ENCODE peak calls at places on chromosomes 5 and 9, in nine cellular contexts. L, Q, Z, G, U, X, E, I and P are unnamed samples.

GRCh38 chr5:98840946-98841345 is 67.5 kb downstream of the RGMB start:
- DNase-seq in Z (peak; percentile 20), U (no peak), E (no peak), Q (no peak), G (no peak), I (no peak), X (no peak), L (no peak), P (no peak)

GRCh38 chr5:179907570-179908324 is at the start of gene TBC1D9B:
- DNase-seq in I (peak; percentile 71), Q (peak; percentile 85), G (peak; percentile 78), E (peak; percentile 80), L (peak; percentile 88), Z (peak; percentile 84), U (peak; percentile 83), X (peak; percentile 88), P (peak; percentile 60)

GRCh38 chr5:180072256-180072548 is 643 bp upstream of the RNF130 start:
- DNase-seq in Q (no peak), X (no peak), U (no peak), Z (no peak), G (no peak), L (no peak), E (no peak), I (no peak), P (no peak)

GRCh38 chr5:141567513-141568117 is 51.2 kb downstream of the DIAPH1 start:
- DNase-seq in I (no peak), E (no peak), X (peak; percentile 39), G (no peak), L (no peak), Q (no peak), Z (peak; percentile 31), U (no peak), P (no peak)

GRCh38 chr9:35162605-35163315 is 951 bp downstream of the UNC13B start:
- DNase-seq in I (no peak), Z (no peak), L (no peak), Q (no peak), G (no peak), X (no peak), E (no peak), U (no peak), P (no peak)

GRCh38 chr5:175902013-175902412 is 30.6 kb downstream of the CPLX2 start:
- DNase-seq in G (no peak), U (no peak), L (no peak), X (no peak), Q (no peak), Z (no peak), I (no peak), E (no peak), P (no peak)

GRCh38 chr9:70406446-70406862 is 8.0 kb downstream of the KLF9 start:
- DNase-seq in I (peak; percentile 33), G (no peak), X (peak; percentile 51), U (no peak), Q (no peak), L (no peak), E (no peak), Z (peak; percentile 71), P (no peak)

GRCh38 chr5:116696356-116696755 is 121.7 kb upstream of the SEMA6A start:
- DNase-seq in Q (no peak), G (no peak), Z (peak; percentile 43), E (no peak), X (peak; percentile 16), U (no peak), I (no peak), L (no peak), P (no peak)

GRCh38 chr5:945691-946541 is 53.2 kb downstream of the TRIP13 start:
- DNase-seq in I (no peak), G (no peak), E (no peak), Q (no peak), L (no peak), Z (no peak), X (peak; percentile 58), U (no peak), P (no peak)

GRCh38 chr5:95959051-95959963 is 2.3 kb downstream of the ELL2 start:
- DNase-seq in E (no peak), I (peak; percentile 21), L (no peak), Q (peak; percentile 78), G (no peak), Z (no peak), X (peak; percentile 7), U (no peak), P (no peak)

GRCh38 chr5:58497956-58498942 is 7.0 kb downstream of the GAPT start:
- DNase-seq in X (peak; percentile 46), U (no peak), L (no peak), Q (peak; percentile 87), I (peak; percentile 29), Z (peak; percentile 67), E (no peak), G (no peak), P (no peak)

GRCh38 chr5:36734422-36734821 is 128.0 kb downstream of the SLC1A3 start:
- DNase-seq in Z (peak; percentile 69), I (no peak), G (no peak), Q (no peak), L (no peak), E (no peak), U (no peak), X (peak; percentile 34), P (no peak)

GRCh38 chr9:106892632-106893031 is 29.7 kb downstream of the ZNF462 start:
- DNase-seq in E (no peak), Z (peak; percentile 95), L (peak; percentile 62), X (peak; percentile 64), Q (peak; percentile 92), I (peak; percentile 34), G (peak; percentile 59), U (no peak), P (no peak)

GRCh38 chr9:93990448-93990847 is 35.3 kb upstream of the BARX1 start:
- DNase-seq in L (no peak), U (no peak), Z (no peak), I (no peak), E (no peak), Q (no peak), X (no peak), G (no peak), P (no peak)

GRCh38 chr5:133866160-133866902 is 102.1 kb downstream of the C5orf15 start:
- DNase-seq in L (no peak), X (no peak), I (no peak), Q (no peak), Z (no peak), G (no peak), E (no peak), U (no peak), P (no peak)

GRCh38 chr9:113531919-113532808 is 68.6 kb downstream of the RGS3 start:
- DNase-seq in Z (no peak), I (no peak), U (no peak), G (no peak), Q (peak; percentile 18), E (peak; percentile 39), X (no peak), L (peak; percentile 24), P (no peak)

GRCh38 chr5:77563475-77563874 is 71.4 kb upstream of the WDR41 start:
- DNase-seq in E (no peak), Q (no peak), L (no peak), G (no peak), U (no peak), I (no peak), X (no peak), Z (peak; percentile 4), P (no peak)

GRCh38 chr9:92147030-92147853 is 32.0 kb upstream of the SPTLC1 start:
- DNase-seq in U (no peak), G (peak; percentile 65), I (peak; percentile 41), L (peak; percentile 85), X (no peak), E (peak; percentile 79), Q (peak; percentile 74), Z (peak; percentile 91), P (no peak)

GRCh38 chr5:52809884-52810283 is 22.2 kb downstream of the ITGA1 start:
- DNase-seq in X (no peak), G (no peak), L (no peak), U (no peak), E (no peak), Q (no peak), I (no peak), Z (no peak), P (no peak)

GRCh38 chr5:71714911-71715310 is 4.2 kb upstream of the CARTPT start:
- DNase-seq in L (no peak), Q (no peak), G (no peak), X (no peak), Z (no peak), I (no peak), E (no peak), U (no peak), P (no peak)

GRCh38 chr9:92746567-92747458 is 17.8 kb downstream of the BICD2 start:
- DNase-seq in Z (peak; percentile 63), U (no peak), G (no peak), L (no peak), I (no peak), E (no peak), Q (no peak), X (no peak), P (no peak)

GRCh38 chr9:133657120-133657661 is 21.0 kb downstream of the DBH start:
- DNase-seq in Q (no peak), Z (peak; percentile 23), L (no peak), X (no peak), I (no peak), U (no peak), G (no peak), E (no peak), P (no peak)

GRCh38 chr9:2321523-2322148 is 300.0 kb upstream of the VLDLR start:
- DNase-seq in Z (peak; percentile 14), L (no peak), X (no peak), G (no peak), U (no peak), E (no peak), I (no peak), Q (no peak), P (no peak)
- H3K9me3 ChIP-seq in Z (no peaks in the 10 kb centered on the region), L (no peaks in the 10 kb centered on the region), X (no peaks in the 10 kb centered on the region), G (no peaks in the 10 kb centered on the region), U (no peaks in the 10 kb centered on the region), E (no peaks in the 10 kb centered on the region), I (no peaks in the 10 kb centered on the region), Q (peaks cover 9% of the 10 kb centered on the region), P (peaks cover under 1% of the 10 kb centered on the region)

GRCh38 chr9:75593920-75594319 is 296.6 kb upstream of the PCSK5 start:
- DNase-seq in L (no peak), U (no peak), G (no peak), E (no peak), Z (no peak), Q (no peak), X (no peak), I (no peak), P (no peak)
- TF ChIP-seq CTCF in L (no peak), U (no peak), G (no peak), E (no peak), Z (no peak), Q (peak; percentile 52), X (no peak), I (no peak), P (no peak)

GRCh38 chr5:32201140-32201539 is 27.0 kb upstream of the GOLPH3 start:
- DNase-seq in Z (peak; percentile 65), X (no peak), G (no peak), U (no peak), E (no peak), Q (no peak), L (no peak), I (no peak), P (no peak)
- H3K27ac ChIP-seq in Z (no peak overlapping the region), X (no peak overlapping the region), G (no peak overlapping the region), U (peak overlapping the region; percentile 88), E (no peak overlapping the region), Q (no peak overlapping the region), L (no peak overlapping the region), I (no peak overlapping the region), P (no peak overlapping the region)

GRCh38 chr9:61668846-61669245 is 479.0 kb downstream of the SPATA31A7 start:
- DNase-seq in Q (no peak), Z (no peak), X (no peak), L (no peak), G (no peak), U (no peak), I (no peak), E (no peak), P (no peak)
- H3K9me3 ChIP-seq in Q (peaks cover 18% of the 10 kb centered on the region), Z (no peaks in the 10 kb centered on the region), X (no peaks in the 10 kb centered on the region), L (no peaks in the 10 kb centered on the region), G (no peaks in the 10 kb centered on the region), U (no peaks in the 10 kb centered on the region), I (no peaks in the 10 kb centered on the region), E (no peaks in the 10 kb centered on the region), P (peaks cover 5% of the 10 kb centered on the region)